ENCODE peak calls at places on chromosomes 5 and 9, in four cellular contexts. E is K562, A is H1, P is A549. Z is an unnamed sample.

GRCh38 chr5:40672440-40672839 is 7.3 kb upstream of the PTGER4 start:
- DNase-seq in E (no peak), A (no peak), P (no peak), Z (no peak)

GRCh38 chr5:137095597-137095996 is 403.5 kb downstream of the SPOCK1 start:
- DNase-seq in E (no peak), A (no peak), P (no peak), Z (no peak)

GRCh38 chr5:149015561-149015960 is 47.3 kb downstream of the SH3TC2 start:
- DNase-seq in E (no peak), A (no peak), P (no peak), Z (no peak)

GRCh38 chr5:57600321-57600720 is 117.7 kb upstream of the ACTBL2 start:
- DNase-seq in E (no peak), A (no peak), P (no peak), Z (peak; percentile 49)

GRCh38 chr9:91186311-91187101 is 175.2 kb downstream of the AUH start:
- DNase-seq in E (peak; percentile 26), A (no peak), P (no peak), Z (peak; percentile 63)

GRCh38 chr9:131402073-131402472 is 8.2 kb downstream of the PRRC2B start:
- DNase-seq in E (peak; percentile 1), A (no peak), P (peak; percentile 50), Z (peak; percentile 83)

GRCh38 chr9:90905079-90905478 is 103.5 kb downstream of the SYK start:
- DNase-seq in E (no peak), A (no peak), P (no peak), Z (no peak)

GRCh38 chr5:68252678-68253520 is 37.3 kb downstream of the PIK3R1 start:
- DNase-seq in E (peak; percentile 19), A (peak; percentile 27), P (peak; percentile 64), Z (peak; percentile 78)

GRCh38 chr5:150113047-150113744 is 26.8 kb upstream of the CSF1R start:
- DNase-seq in E (peak; percentile 59), A (no peak), P (no peak), Z (no peak)

GRCh38 chr5:154189256-154189818 is 1.2 kb upstream of the GALNT10 start:
- DNase-seq in E (no peak), A (no peak), P (no peak), Z (no peak)

GRCh38 chr9:94926457-94926852 is 200.0 kb downstream of the AOPEP start:
- DNase-seq in E (no peak), A (no peak), P (no peak), Z (no peak)

GRCh38 chr9:35603506-35603985 is 1.5 kb upstream of the TESK1 start:
- DNase-seq in E (no peak), A (no peak), P (no peak), Z (peak; percentile 86)

GRCh38 chr5:52824827-52825226 is 37.1 kb downstream of the ITGA1 start:
- DNase-seq in E (no peak), A (no peak), P (no peak), Z (no peak)

GRCh38 chr5:55062039-55062779 is 38.2 kb downstream of the GZMK start:
- DNase-seq in E (no peak), A (no peak), P (no peak), Z (no peak)

GRCh38 chr9:21974542-21975409 is 19.4 kb downstream of the CDKN2A start:
- DNase-seq in E (no peak), A (peak; percentile 81), P (no peak), Z (peak; percentile 57)

GRCh38 chr5:178416919-178417318 is 173.3 kb downstream of the COL23A1 start:
- DNase-seq in E (no peak), A (no peak), P (peak; percentile 23), Z (peak; percentile 31)

GRCh38 chr9:34426340-34427074 is 31.9 kb downstream of the FAM219A start:
- DNase-seq in E (peak; percentile 9), A (no peak), P (no peak), Z (no peak)

GRCh38 chr5:32098291-32098690 is 75.8 kb downstream of the GOLPH3 start:
- DNase-seq in E (no peak), A (no peak), P (no peak), Z (no peak)

GRCh38 chr9:32550046-32550608 is 2.0 kb upstream of the SMIM27 start:
- DNase-seq in E (no peak), A (no peak), P (peak; percentile 20), Z (peak; percentile 53)

GRCh38 chr9:130432362-130432761 is 12.4 kb upstream of the ASS1 start:
- DNase-seq in E (no peak), A (no peak), P (no peak), Z (no peak)

GRCh38 chr5:172088801-172089200 is 82.4 kb upstream of the FBXW11 start:
- DNase-seq in E (no peak), A (no peak), P (no peak), Z (no peak)

GRCh38 chr9:97703437-97704326 is 6.5 kb upstream of the XPA start:
- DNase-seq in E (no peak), A (no peak), P (peak; percentile 70), Z (peak; percentile 80)

GRCh38 chr5:143826909-143827514 is 15.1 kb downstream of the HMHB1 start:
- DNase-seq in E (no peak), A (no peak), P (peak; percentile 54), Z (peak; percentile 59)

GRCh38 chr5:110333384-110333783 is 393.1 kb downstream of the TMEM232 start:
- DNase-seq in E (no peak), A (no peak), P (peak; percentile 4), Z (peak; percentile 3)

GRCh38 chr5:122312670-122312988 is 592 bp downstream of the SNCAIP start:
- DNase-seq in E (no peak), A (no peak), P (no peak), Z (peak; percentile 40)

GRCh38 chr5:122311888-122312669 is at the start of gene SNCAIP:
- DNase-seq in E (peak; percentile 8), A (no peak), P (peak; percentile 11), Z (peak; percentile 64)

GRCh38 chr5:122311400-122311887 is 593 bp upstream of the SNCAIP start:
- DNase-seq in E (no peak), A (no peak), P (no peak), Z (no peak)

GRCh38 chr5:122313941-122314340 is 1.9 kb downstream of the SNCAIP start:
- DNase-seq in E (no peak), A (no peak), P (no peak), Z (no peak)

GRCh38 chr5:122313001-122313402 is 965 bp downstream of the SNCAIP start:
- DNase-seq in E (no peak), A (no peak), P (no peak), Z (peak; percentile 54)
- TF ChIP-seq MAFK in E (no peak), A (no peak), P (no peak), Z (no peak)

GRCh38 chr5:173872887-173873286 is 15.3 kb upstream of the CPEB4 start:
- DNase-seq in E (no peak), A (no peak), P (no peak), Z (no peak)
- TF ChIP-seq MAFK in E (no peak), A (no peak), P (no peak), Z (no peak)

GRCh38 chr9:8760000-8760767 is 960.6 kb upstream of the DMAC1 start:
- DNase-seq in E (no peak), A (no peak), P (no peak), Z (no peak)
- TF ChIP-seq MAFK in E (no peak), A (no peak), P (no peak), Z (no peak)

GRCh38 chr9:2047144-2047671 is 32.1 kb downstream of the SMARCA2 start:
- DNase-seq in E (no peak), A (no peak), P (no peak), Z (no peak)
- TF ChIP-seq MAFK in E (no peak), A (no peak), P (no peak), Z (no peak)

GRCh38 chr5:169162407-169162806 is 138.5 kb downstream of the SLIT3 start:
- DNase-seq in E (no peak), A (no peak), P (no peak), Z (no peak)

GRCh38 chr5:169165052-169165451 is 135.9 kb downstream of the SLIT3 start:
- DNase-seq in E (no peak), A (no peak), P (no peak), Z (no peak)

GRCh38 chr5:169168288-169168687 is 132.7 kb downstream of the SLIT3 start:
- DNase-seq in E (no peak), A (no peak), P (no peak), Z (no peak)

GRCh38 chr5:169161022-169161680 is 139.8 kb downstream of the SLIT3 start:
- DNase-seq in E (no peak), A (no peak), P (peak; percentile 90), Z (peak; percentile 6)

GRCh38 chr5:169164481-169164925 is 136.4 kb downstream of the SLIT3 start:
- DNase-seq in E (no peak), A (peak; percentile 33), P (peak; percentile 92), Z (no peak)
- TF ChIP-seq MAFK in E (no peak), A (peak; percentile 28), P (peak; percentile 58), Z (no peak)

GRCh38 chr5:39446231-39446630 is 21.5 kb upstream of the DAB2 start:
- DNase-seq in E (no peak), A (no peak), P (no peak), Z (no peak)

GRCh38 chr5:39441838-39442237 is 17.1 kb upstream of the DAB2 start:
- DNase-seq in E (no peak), A (no peak), P (no peak), Z (no peak)

GRCh38 chr5:39447059-39447458 is 22.3 kb upstream of the DAB2 start:
- DNase-seq in E (no peak), A (no peak), P (no peak), Z (peak; percentile 31)

GRCh38 chr5:39440964-39441363 is 16.2 kb upstream of the DAB2 start:
- DNase-seq in E (no peak), A (no peak), P (no peak), Z (no peak)

DNA sequence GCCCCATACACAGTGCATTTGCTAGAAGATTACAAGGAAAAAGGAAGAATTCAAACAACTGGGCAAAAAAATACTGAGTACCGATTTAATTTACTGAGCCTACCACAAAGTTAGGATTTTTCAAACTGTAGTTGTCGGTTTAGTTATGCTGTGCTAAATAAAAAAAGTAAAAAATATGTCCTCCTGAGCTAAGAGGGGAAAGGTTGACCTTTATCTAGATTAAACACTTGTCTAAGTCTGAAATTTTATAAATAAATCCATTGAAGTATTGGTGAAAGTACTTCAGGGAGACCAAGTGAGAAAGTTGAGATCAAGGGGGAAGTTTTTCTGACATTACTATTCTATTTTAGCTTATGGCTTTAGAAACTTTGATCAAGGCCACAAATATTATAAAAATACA is 19.1 kb upstream of the DAB2 start:
- DNase-seq in E (no peak), A (no peak), P (no peak), Z (no peak)
- TF ChIP-seq MAFK in E (no peak), A (no peak), P (no peak), Z (no peak)